ENCODE peak calls at places on chromosomes 1 and 21, in ten cellular contexts. Q is fibroblast of lung, N is pancreas, H is H1, P is lower leg skin, A is heart right ventricle, K is PC-3, L is GM12864, M is AG04450, Z is GM13976. E is an unnamed sample.

GRCh38 chr1:84344286-84344685 is 42.8 kb downstream of the SAMD13 start:
- DNase-seq in K (no peak), N (no peak), H (no peak), Z (no peak), M (no peak), L (no peak), P (no peak), Q (peak), A (no peak), E (peak)

GRCh38 chr1:115670476-115671175 is 28.9 kb downstream of the VANGL1 start:
- DNase-seq in K (peak), H (no peak), Q (peak), M (no peak), A (no peak), N (no peak), Z (no peak), L (no peak), P (no peak), E (no peak)

GRCh38 chr1:10791117-10791951 is 5.1 kb downstream of the CASZ1 start:
- DNase-seq in Q (no peak), M (no peak), A (no peak), N (no peak), Z (no peak), L (no peak), K (no peak), H (no peak), P (no peak), E (no peak)

GRCh38 chr1:150516050-150516591 is 569 bp downstream of the FALEC start:
- DNase-seq in H (no peak), L (no peak), A (no peak), Z (no peak), M (no peak), N (no peak), K (peak), Q (no peak), P (no peak), E (peak)

GRCh38 chr1:13703128-13703513 is 3.1 kb downstream of the PRDM2 start:
- DNase-seq in N (no peak), Z (no peak), L (no peak), Q (no peak), P (no peak), H (no peak), M (no peak), A (no peak), K (no peak), E (no peak)

GRCh38 chr1:41666991-41667631 is 182.6 kb upstream of the EDN2 start:
- DNase-seq in M (no peak), A (no peak), N (peak), H (no peak), L (peak), Z (peak), K (peak), P (no peak), Q (no peak), E (no peak)

GRCh38 chr1:119732465-119733168 is 20.9 kb downstream of the PHGDH start:
- DNase-seq in K (no peak), N (no peak), M (no peak), H (no peak), Q (no peak), Z (no peak), P (no peak), A (no peak), L (no peak), E (no peak)

GRCh38 chr1:210646258-210646616 is 317.5 kb downstream of the HHAT start:
- DNase-seq in P (no peak), Z (no peak), A (no peak), L (no peak), M (no peak), N (no peak), H (no peak), Q (no peak), K (no peak), E (no peak)

GRCh38 chr1:2512862-2513421 is 13.5 kb downstream of the PANK4 start:
- DNase-seq in K (no peak), H (no peak), A (no peak), Z (no peak), P (no peak), L (no peak), M (no peak), N (no peak), Q (no peak), E (no peak)

GRCh38 chr1:34266127-34266951 is 89.6 kb downstream of the C1orf94 start:
- DNase-seq in P (no peak), L (no peak), Z (no peak), H (no peak), M (no peak), K (no peak), A (no peak), N (no peak), Q (no peak), E (no peak)

GRCh38 chr1:25550683-25551310 is 7.4 kb downstream of the LDLRAP1 start:
- DNase-seq in A (peak), P (no peak), N (no peak), K (no peak), Z (no peak), L (no peak), Q (peak), H (no peak), M (no peak), E (no peak)

GRCh38 chr1:27343639-27344025 is 1.8 kb downstream of the SYTL1 start:
- DNase-seq in Z (no peak), M (no peak), Q (no peak), K (no peak), H (no peak), N (no peak), L (no peak), A (no peak), P (no peak), E (no peak)

GRCh38 chr21:45179568-45180288 is 105.3 kb downstream of the ADARB1 start:
- DNase-seq in A (no peak), M (no peak), Q (no peak), H (no peak), P (no peak), Z (no peak), L (no peak), N (no peak), K (no peak), E (no peak)

GRCh38 chr1:31596737-31597097 is 20.4 kb downstream of the TINAGL1 start:
- DNase-seq in Q (no peak), K (no peak), A (no peak), P (no peak), H (no peak), N (no peak), L (no peak), Z (peak), M (no peak), E (no peak)

GRCh38 chr1:184691719-184692324 is 62.8 kb downstream of the EDEM3 start:
- DNase-seq in N (no peak), A (no peak), L (no peak), H (no peak), P (no peak), Z (no peak), Q (peak), M (peak), K (peak), E (no peak)

GRCh38 chr1:201750934-201751333 is 78.0 kb upstream of the IPO9 start:
- DNase-seq in H (no peak), N (no peak), P (no peak), M (no peak), A (no peak), Z (no peak), L (no peak), K (no peak), Q (peak), E (no peak)

GRCh38 chr1:76274302-76274701 is 199.8 kb downstream of the ST6GALNAC3 start:
- DNase-seq in L (no peak), M (no peak), P (no peak), Z (no peak), K (no peak), H (no peak), Q (no peak), N (no peak), A (no peak), E (no peak)

GRCh38 chr1:232422098-232422497 is 207.8 kb downstream of the SIPA1L2 start:
- DNase-seq in L (no peak), A (no peak), H (no peak), N (no peak), Q (no peak), M (no peak), K (peak), P (no peak), Z (no peak), E (no peak)

GRCh38 chr1:231581859-231582258 is 44.7 kb upstream of the DISC1 start:
- DNase-seq in Q (no peak), Z (no peak), K (no peak), L (no peak), A (no peak), M (no peak), N (no peak), H (no peak), P (no peak), E (no peak)

GRCh38 chr1:2208309-2209239 is 14.0 kb upstream of the FAAP20 start:
- DNase-seq in Z (no peak), M (no peak), K (peak), P (no peak), A (peak), N (peak), H (no peak), L (no peak), Q (peak), E (no peak)

GRCh38 chr1:179025975-179026812 is 500 bp downstream of the FAM20B start:
- DNase-seq in M (no peak), Q (peak), H (peak), A (peak), P (peak), N (peak), Z (peak), K (peak), L (no peak), E (peak)

GRCh38 chr1:33455537-33456301 is 16.7 kb upstream of the ZSCAN20 start:
- DNase-seq in Q (peak), M (peak), N (no peak), H (no peak), L (peak), Z (peak), P (no peak), A (peak), K (peak), E (peak)

GRCh38 chr1:162016616-162017015 is 7.1 kb downstream of the OLFML2B start:
- DNase-seq in Z (no peak), Q (no peak), N (no peak), A (no peak), M (no peak), H (no peak), K (peak), L (no peak), P (no peak), E (no peak)

GRCh38 chr1:167934407-167935251 is 1.9 kb upstream of the DCAF6 start:
- DNase-seq in K (no peak), N (no peak), A (no peak), P (no peak), Z (no peak), Q (peak), H (no peak), M (no peak), L (no peak), E (no peak)

GRCh38 chr1:7403265-7404045 is 367.6 kb upstream of the VAMP3 start:
- DNase-seq in Q (no peak), H (no peak), Z (peak), P (peak), M (no peak), L (peak), A (peak), N (no peak), K (no peak), E (no peak)

GRCh38 chr1:90550616-90551406 is 166.3 kb downstream of the BARHL2 start:
- DNase-seq in Z (no peak), M (no peak), P (no peak), L (no peak), H (peak), K (peak), N (no peak), A (no peak), Q (no peak), E (no peak)
- TF ChIP-seq CTCF in Z (no peak), M (no peak), P (no peak), L (peak), H (peak), K (peak), N (no peak), A (no peak), Q (no peak), E (no peak)

GRCh38 chr21:23578027-23578426 is 2029.3 kb downstream of the MRPL39 start:
- DNase-seq in N (no peak), A (no peak), L (no peak), Q (no peak), H (no peak), K (no peak), Z (no peak), M (no peak), P (no peak), E (no peak)
- TF ChIP-seq CTCF in N (no peak), A (no peak), L (no peak), Q (no peak), H (no peak), K (peak), Z (no peak), M (no peak), P (no peak), E (no peak)

GRCh38 chr1:145736191-145736590 is 16.9 kb downstream of the CD160 start:
- DNase-seq in P (no peak), Q (no peak), N (no peak), Z (no peak), K (no peak), A (no peak), L (no peak), M (no peak), H (no peak), E (no peak)

GRCh38 chr1:145740269-145740668 is 21.0 kb downstream of the CD160 start:
- DNase-seq in A (no peak), Q (peak), H (no peak), P (no peak), N (no peak), L (no peak), Z (no peak), K (peak), M (peak), E (no peak)
- TF ChIP-seq CTCF in A (no peak), Q (no peak), H (no peak), P (no peak), N (no peak), L (no peak), Z (no peak), K (no peak), M (no peak), E (no peak)

GRCh38 chr1:87787551-87787950 is 458.9 kb downstream of the LMO4 start:
- DNase-seq in L (no peak), A (no peak), P (no peak), N (no peak), Z (no peak), Q (no peak), K (peak), M (no peak), H (no peak), E (no peak)
- TF ChIP-seq CTCF in L (no peak), A (no peak), P (no peak), N (no peak), Z (no peak), Q (peak), K (peak), M (peak), H (no peak), E (no peak)

GRCh38 chr1:66929999-66930822 is 5.4 kb downstream of the MIER1 start:
- DNase-seq in Q (peak), K (peak), H (peak), A (peak), N (peak), M (peak), P (peak), L (peak), Z (peak), E (peak)
- TF ChIP-seq CTCF in Q (no peak), K (peak), H (peak), A (peak), N (peak), M (peak), P (no peak), L (peak), Z (peak), E (no peak)

GRCh38 chr21:38654580-38654979 is 151.1 kb upstream of the ETS2 start:
- DNase-seq in N (no peak), K (no peak), Q (no peak), H (no peak), L (no peak), P (no peak), Z (no peak), A (no peak), M (no peak), E (no peak)
- TF ChIP-seq CTCF in N (no peak), K (no peak), Q (no peak), H (no peak), L (no peak), P (no peak), Z (no peak), A (no peak), M (no peak), E (no peak)

GRCh38 chr1:38029081-38029681 is 16.6 kb downstream of the UTP11 start:
- DNase-seq in N (no peak), P (no peak), Z (no peak), H (no peak), K (no peak), L (no peak), M (no peak), Q (peak), A (peak), E (no peak)
- TF ChIP-seq CTCF in N (no peak), P (no peak), Z (no peak), H (peak), K (no peak), L (no peak), M (no peak), Q (no peak), A (no peak), E (no peak)